ENCODE peak calls at places on chromosome 11, in six cellular contexts. K is HepG2, V is HCT116, S is H1, N is K562, P is GM12878. Z is an unnamed sample.
A peak's percentile ranks its signal among the peaks of the same experiment; 100 is the strongest.

GRCh38 chr11:123654566-123655081 is at the start of gene SCN3B:
- DNase-seq in K (peak; percentile 24), V (no peak), S (peak; percentile 91), N (peak; percentile 87), P (no peak), Z (peak; percentile 79)

GRCh38 chr11:598005-598680 is 17.6 kb downstream of the IRF7 start:
- DNase-seq in K (no peak), V (no peak), S (no peak), N (no peak), P (no peak), Z (no peak)

GRCh38 chr11:11265320-11265719 is 87.7 kb downstream of the CSNK2A3 start:
- DNase-seq in K (no peak), V (no peak), S (no peak), N (no peak), P (no peak), Z (no peak)

GRCh38 chr11:110711776-110712642 is at the start of gene ARHGAP20:
- DNase-seq in K (peak; percentile 6), V (no peak), S (peak; percentile 80), N (peak; percentile 62), P (no peak), Z (peak; percentile 71)

GRCh38 chr11:75625970-75626691 is 42.7 kb downstream of the MAP6 start:
- DNase-seq in K (no peak), V (no peak), S (no peak), N (no peak), P (no peak), Z (no peak)

GRCh38 chr11:57641426-57641825 is 8.3 kb downstream of the YPEL4 start:
- DNase-seq in K (peak; percentile 47), V (no peak), S (no peak), N (peak; percentile 62), P (no peak), Z (no peak)

GRCh38 chr11:134864233-134864967 is 452.4 kb upstream of the B3GAT1 start:
- DNase-seq in K (no peak), V (no peak), S (no peak), N (no peak), P (no peak), Z (no peak)

GRCh38 chr11:36693139-36693845 is 95.3 kb upstream of the RAG2 start:
- DNase-seq in K (no peak), V (no peak), S (no peak), N (no peak), P (no peak), Z (no peak)

GRCh38 chr11:35141538-35141937 is 2.6 kb downstream of the CD44 start:
- DNase-seq in K (no peak), V (no peak), S (no peak), N (no peak), P (no peak), Z (no peak)

GRCh38 chr11:76542436-76542835 is 97.6 kb downstream of the EMSY start:
- DNase-seq in K (no peak), V (no peak), S (no peak), N (no peak), P (no peak), Z (no peak)

GRCh38 chr11:114082767-114083181 is 23.3 kb downstream of the ZBTB16 start:
- DNase-seq in K (no peak), V (no peak), S (no peak), N (peak; percentile 82), P (no peak), Z (no peak)

GRCh38 chr11:17734986-17735822 is 623 bp downstream of the KCNC1 start:
- DNase-seq in K (peak; percentile 33), V (no peak), S (peak; percentile 84), N (peak; percentile 62), P (no peak), Z (peak; percentile 77)

GRCh38 chr11:121688860-121689614 is 236.3 kb upstream of the SORL1-AS1 start:
- DNase-seq in K (peak; percentile 75), V (peak; percentile 79), S (no peak), N (no peak), P (no peak), Z (no peak)

GRCh38 chr11:1566381-1567051 is 5.6 kb downstream of the DUSP8 start:
- DNase-seq in K (no peak), V (no peak), S (peak; percentile 54), N (no peak), P (no peak), Z (no peak)

GRCh38 chr11:34339149-34340064 is 18.4 kb downstream of the ABTB2 start:
- DNase-seq in K (peak; percentile 94), V (no peak), S (no peak), N (no peak), P (peak; percentile 23), Z (no peak)

GRCh38 chr11:78332174-78332866 is 85.3 kb downstream of the GAB2 start:
- DNase-seq in K (no peak), V (no peak), S (no peak), N (no peak), P (no peak), Z (no peak)

GRCh38 chr11:113629562-113629961 is 76.5 kb downstream of the TMPRSS5 start:
- DNase-seq in K (no peak), V (no peak), S (peak; percentile 55), N (no peak), P (no peak), Z (no peak)

GRCh38 chr11:61766353-61766841 is 14.0 kb downstream of the MYRF start:
- DNase-seq in K (no peak), V (no peak), S (no peak), N (no peak), P (no peak), Z (no peak)

GRCh38 chr11:49442669-49443068 is 234.3 kb upstream of the FOLH1 start:
- DNase-seq in K (no peak), V (no peak), S (no peak), N (no peak), P (no peak), Z (no peak)

GRCh38 chr11:86696004-86696403 is 23.6 kb upstream of the ME3 start:
- DNase-seq in K (peak; percentile 11), V (peak; percentile 27), S (no peak), N (no peak), P (no peak), Z (no peak)

GRCh38 chr11:203945-204586 is 3.1 kb downstream of the BET1L start:
- DNase-seq in K (no peak), V (no peak), S (peak; percentile 26), N (no peak), P (no peak), Z (no peak)

GRCh38 chr11:363948-364761 is 5.1 kb upstream of the B4GALNT4 start:
- DNase-seq in K (peak; percentile 62), V (peak; percentile 55), S (peak; percentile 89), N (no peak), P (no peak), Z (peak; percentile 82)

DNA sequence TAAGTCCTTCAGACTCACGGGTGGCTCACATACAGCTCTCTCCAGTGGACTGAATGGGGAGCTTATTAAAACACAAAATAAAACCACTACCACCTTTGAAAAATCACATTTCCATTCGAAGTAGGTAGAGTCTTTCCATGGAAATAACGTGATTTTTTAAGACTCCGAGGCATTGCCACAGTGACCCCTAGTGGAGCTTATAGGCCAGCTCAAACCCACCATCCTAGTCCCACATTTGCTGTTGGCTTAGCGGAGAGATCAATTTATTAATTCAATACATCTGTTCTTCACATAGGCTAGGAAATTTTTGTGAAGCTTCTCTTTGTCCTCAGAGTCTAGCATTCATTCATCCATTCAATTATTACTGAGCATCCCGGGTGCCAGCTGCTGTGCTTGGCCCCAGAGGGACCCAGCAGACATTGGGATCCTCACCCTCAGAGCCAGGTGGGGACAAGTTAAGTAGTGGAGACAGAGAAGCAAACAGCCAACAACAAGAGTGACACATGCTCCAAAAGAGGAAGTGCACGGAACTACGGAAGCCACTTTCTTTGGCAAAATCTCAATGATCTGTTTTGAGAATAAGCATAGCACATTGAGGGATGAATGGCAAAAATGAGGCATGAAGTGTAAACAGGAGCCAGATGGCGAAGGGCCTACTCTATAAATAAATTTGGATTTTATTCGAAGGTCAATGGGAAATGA is 10.2 kb upstream of the P4HA3 start:
- DNase-seq in K (peak; percentile 12), V (no peak), S (peak; percentile 58), N (peak; percentile 40), P (no peak), Z (peak; percentile 39)
- TF ChIP-seq ATF3 in K (no peak), V (no peak), S (no peak), N (no peak), P (no peak), Z (no peak)

GRCh38 chr11:130070109-130070828 is 575 bp downstream of the APLP2 start:
- DNase-seq in K (no peak), V (no peak), S (peak; percentile 59), N (peak; percentile 50), P (no peak), Z (peak; percentile 43)
- TF ChIP-seq ATF3 in K (no peak), V (no peak), S (no peak), N (no peak), P (no peak), Z (no peak)

DNA sequence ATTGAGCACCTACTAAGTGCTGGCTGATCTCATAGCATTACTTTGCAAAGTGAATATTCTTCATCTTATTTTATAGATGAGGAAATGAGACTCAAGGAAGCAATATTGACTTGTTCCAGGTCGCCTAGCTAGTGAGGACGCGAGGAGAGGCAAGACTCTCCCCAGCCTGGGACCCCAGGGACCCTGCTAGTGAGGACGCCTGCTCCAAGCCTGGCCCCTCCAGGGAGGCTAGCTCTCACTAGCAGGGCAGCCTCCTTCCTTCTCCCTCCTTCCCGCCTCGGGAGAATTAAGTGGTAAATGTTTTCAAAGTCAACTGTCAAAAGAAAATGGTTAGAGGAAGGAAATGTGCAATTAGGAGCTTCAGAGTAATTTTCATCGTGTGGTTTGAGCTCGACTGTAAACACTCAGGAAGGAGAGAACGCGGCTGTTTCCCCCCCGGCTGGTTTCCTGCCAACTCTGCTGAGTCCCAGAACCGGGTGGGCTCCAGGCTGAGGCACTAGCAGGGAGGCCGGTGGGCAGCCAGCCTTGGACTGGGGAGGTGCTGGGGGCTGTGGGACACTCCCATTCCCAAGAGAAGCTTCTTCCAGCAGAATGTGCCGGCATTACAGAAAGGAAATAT is 17.9 kb downstream of the MYEOV start:
- DNase-seq in K (no peak), V (no peak), S (no peak), N (no peak), P (no peak), Z (no peak)
- TF ChIP-seq ATF3 in K (no peak), V (no peak), S (no peak), N (no peak), P (no peak), Z (no peak)

DNA sequence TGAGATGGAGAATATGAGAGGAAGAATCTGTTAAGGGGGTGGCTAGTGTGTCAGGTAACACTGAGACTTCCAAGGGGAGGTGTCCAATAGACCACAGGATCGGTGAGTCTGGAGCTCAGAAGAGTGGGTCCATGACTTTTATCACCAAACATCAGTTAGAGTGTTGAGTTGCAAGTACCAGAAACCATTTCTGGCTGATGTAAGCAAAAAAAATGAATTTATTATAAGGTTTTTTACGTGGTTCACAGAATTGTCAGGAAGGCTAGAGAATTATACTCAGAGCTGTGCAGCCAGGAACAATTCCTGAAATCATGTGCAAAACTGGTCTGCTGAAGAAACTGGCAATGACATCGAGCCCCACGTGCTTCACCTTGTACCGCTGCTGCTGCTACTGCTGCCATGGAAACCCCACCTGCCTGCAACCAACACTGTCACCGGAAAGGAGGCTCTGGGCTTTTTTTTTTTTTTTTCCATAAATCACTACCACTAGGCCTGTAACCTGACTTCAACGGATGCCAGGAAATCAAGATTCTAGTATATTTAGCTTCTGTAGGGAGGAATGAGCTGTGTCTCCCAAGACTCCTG is 16.6 kb upstream of the STK33 start:
- DNase-seq in K (no peak), V (no peak), S (no peak), N (no peak), P (no peak), Z (no peak)
- TF ChIP-seq ATF3 in K (no peak), V (no peak), S (no peak), N (no peak), P (no peak), Z (no peak)

GRCh38 chr11:26231252-26231661 is 100.7 kb upstream of the ANO3 start:
- DNase-seq in K (no peak), V (no peak), S (no peak), N (no peak), P (no peak), Z (no peak)
- TF ChIP-seq ATF3 in K (no peak), V (no peak), S (no peak), N (no peak), P (no peak), Z (no peak)

Z was measured in WTC11.